ENCODE peak calls at places on chromosomes 6 and 20, in seven cellular contexts. M is WERI-Rb-1, A is progenitor cell of endocrine pancreas, I is PC-9, T is uterus, H is psoas muscle, Q is fibroblast of lung. V is an unnamed sample.
A peak's percentile ranks its signal among the peaks of the same experiment; 100 is the strongest.

GRCh38 chr6:135474362-135474761 is 23.2 kb downstream of the AHI1 start:
- DNase-seq in I (no peak), H (no peak), A (no peak), Q (no peak), M (no peak), T (no peak), V (no peak)

GRCh38 chr20:44561876-44562275 is 20.5 kb upstream of the PKIG start:
- DNase-seq in M (no peak), Q (no peak), H (no peak), I (no peak), T (no peak), A (no peak), V (no peak)

GRCh38 chr20:46784450-46785127 is 75.1 kb downstream of the SLC2A10 start:
- DNase-seq in T (peak; percentile 15), M (no peak), Q (peak; percentile 21), I (no peak), A (no peak), H (no peak), V (no peak)

GRCh38 chr20:63873477-63873971 is 8.5 kb downstream of the TPD52L2 start:
- DNase-seq in I (no peak), Q (peak; percentile 78), H (peak; percentile 43), T (peak; percentile 51), A (no peak), M (no peak), V (no peak)

GRCh38 chr20:63457737-63458136 is 14.7 kb downstream of the KCNQ2 start:
- DNase-seq in T (no peak), A (no peak), H (no peak), Q (peak; percentile 9), M (no peak), I (peak; percentile 87), V (no peak)

GRCh38 chr6:26028753-26029569 is 58.3 kb upstream of the HFE start:
- DNase-seq in Q (no peak), A (no peak), I (no peak), H (no peak), T (no peak), M (no peak), V (no peak)

GRCh38 chr6:134074151-134074712 is 21.8 kb upstream of the SLC2A12 start:
- DNase-seq in H (no peak), M (no peak), Q (peak; percentile 19), T (no peak), A (peak; percentile 27), I (no peak), V (no peak)

GRCh38 chr20:62011403-62011791 is 54.3 kb downstream of the TAF4 start:
- DNase-seq in A (no peak), M (no peak), T (no peak), Q (no peak), I (no peak), H (no peak), V (no peak)

GRCh38 chr6:135739288-135739687 is 112.2 kb upstream of the PDE7B start:
- DNase-seq in A (no peak), I (peak; percentile 14), M (no peak), H (no peak), T (no peak), Q (peak; percentile 99), V (no peak)

GRCh38 chr20:36483205-36483918 is 58.0 kb upstream of the MYL9 start:
- DNase-seq in H (no peak), A (no peak), I (no peak), Q (no peak), T (no peak), M (no peak), V (no peak)
- TF ChIP-seq CTCF in H (no peak), A (no peak), I (no peak), Q (no peak), T (no peak), M (no peak), V (no peak)

DNA sequence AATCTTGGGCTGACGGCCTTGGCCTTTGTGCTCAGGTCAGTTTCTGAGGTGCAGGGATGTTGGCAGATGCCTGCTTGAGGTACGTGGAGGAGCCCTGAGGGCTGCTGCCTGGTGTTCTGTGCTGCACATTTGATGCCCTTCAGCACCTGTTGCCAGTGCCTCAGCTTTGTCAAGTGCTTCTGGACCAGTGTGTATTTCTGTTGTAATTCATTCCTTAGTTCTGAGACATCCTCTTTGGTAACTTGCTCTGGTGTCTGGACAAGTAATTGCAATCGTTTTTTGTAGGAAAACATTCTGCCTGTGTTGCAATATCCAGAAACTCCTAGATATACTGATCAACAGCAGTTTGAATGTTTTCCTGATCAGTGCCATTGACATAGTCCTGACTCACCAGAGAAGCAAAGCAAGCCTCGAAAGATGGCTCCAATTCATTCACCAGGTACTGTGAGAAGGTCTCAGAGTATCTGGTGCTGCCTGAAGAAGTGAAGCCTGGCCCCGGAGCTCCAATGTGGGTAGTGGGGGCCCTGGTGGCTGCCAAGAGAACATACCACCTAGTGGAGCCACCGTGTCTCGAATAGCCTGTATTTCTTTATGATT is 26.7 kb downstream of the ZNF337 start:
- DNase-seq in Q (peak; percentile 52), H (peak; percentile 15), M (peak; percentile 14), I (no peak), A (no peak), T (no peak), V (no peak)
- TF ChIP-seq CTCF in Q (no peak), H (no peak), M (peak; percentile 14), I (peak; percentile 28), A (peak; percentile 39), T (no peak), V (peak; percentile 9)

DNA sequence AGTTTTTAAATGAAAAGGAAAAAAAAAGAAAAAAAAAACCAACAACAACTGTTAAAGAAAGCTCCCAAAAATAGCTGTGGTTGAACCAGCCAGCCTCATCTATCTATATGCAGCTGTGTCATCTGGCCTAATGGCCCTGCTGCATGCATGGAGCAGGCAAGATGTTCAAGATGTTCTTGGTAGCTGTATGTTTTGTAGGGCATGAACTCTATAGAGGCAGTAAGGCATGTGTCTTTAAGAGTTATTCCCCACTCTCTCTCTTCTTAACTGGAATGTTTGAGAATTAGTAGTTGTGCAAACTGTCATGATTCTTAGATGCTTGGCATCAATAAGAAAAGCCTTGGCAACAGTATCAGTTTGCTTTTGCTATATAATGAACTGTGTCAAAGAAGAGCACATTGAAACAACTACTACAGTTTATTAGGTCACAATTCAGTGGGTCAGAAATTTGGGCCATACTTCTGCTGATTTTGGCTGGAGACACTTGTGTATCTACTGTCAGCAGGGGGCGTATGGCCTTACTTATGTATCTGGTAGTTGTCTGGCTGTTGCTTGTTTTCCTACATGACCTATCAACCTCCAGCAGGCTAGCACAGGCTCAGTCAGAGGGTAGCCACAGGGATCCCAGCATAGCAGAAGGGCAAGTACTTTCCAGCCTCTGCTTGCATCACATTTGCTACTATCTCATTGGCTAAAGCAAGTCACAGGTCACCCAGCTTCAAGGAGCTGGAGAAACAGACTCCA is 56.1 kb upstream of the LAMP5 start:
- DNase-seq in I (no peak), H (no peak), A (no peak), T (no peak), Q (no peak), M (peak; percentile 15), V (no peak)
- TF ChIP-seq CTCF in I (no peak), H (no peak), A (peak; percentile 32), T (no peak), Q (no peak), M (peak; percentile 42), V (peak; percentile 36)

GRCh38 chr6:37507082-37507481 is 7.4 kb upstream of the CCDC167 start:
- DNase-seq in T (no peak), H (no peak), I (no peak), A (no peak), Q (no peak), M (no peak), V (no peak)
- TF ChIP-seq CTCF in T (no peak), H (no peak), I (no peak), A (no peak), Q (no peak), M (no peak), V (no peak)

DNA sequence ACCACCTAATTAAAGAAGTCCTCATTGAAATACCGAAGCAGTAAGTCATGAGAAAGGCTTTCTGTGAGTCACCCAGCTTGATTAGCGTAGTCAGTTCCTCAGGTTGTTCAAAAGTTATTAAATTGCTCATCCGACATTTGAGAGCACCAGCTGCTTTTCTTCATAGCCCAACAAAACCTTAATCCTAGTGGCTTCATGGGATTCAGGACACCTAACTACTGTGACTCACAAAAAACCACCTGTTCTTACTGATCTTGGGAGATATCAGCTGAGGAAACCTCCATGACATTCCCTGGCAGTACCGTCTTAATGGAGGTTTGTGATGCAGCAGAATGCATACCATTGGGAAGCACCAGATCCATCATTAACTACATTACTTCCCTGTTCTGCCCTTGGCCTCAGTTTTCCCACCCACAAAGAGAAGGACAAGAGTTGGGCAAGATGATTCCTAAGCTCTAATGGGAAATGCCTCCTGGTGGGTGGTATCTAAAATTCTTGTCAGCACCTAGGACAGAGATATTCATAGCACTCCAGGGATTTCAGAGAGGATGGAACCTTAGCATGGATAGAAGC is 103.8 kb downstream of the KHDC1L start:
- DNase-seq in T (no peak), A (no peak), Q (peak; percentile 77), I (no peak), M (no peak), H (no peak), V (no peak)
- TF ChIP-seq CTCF in T (no peak), A (peak; percentile 18), Q (no peak), I (no peak), M (no peak), H (no peak), V (no peak)

DNA sequence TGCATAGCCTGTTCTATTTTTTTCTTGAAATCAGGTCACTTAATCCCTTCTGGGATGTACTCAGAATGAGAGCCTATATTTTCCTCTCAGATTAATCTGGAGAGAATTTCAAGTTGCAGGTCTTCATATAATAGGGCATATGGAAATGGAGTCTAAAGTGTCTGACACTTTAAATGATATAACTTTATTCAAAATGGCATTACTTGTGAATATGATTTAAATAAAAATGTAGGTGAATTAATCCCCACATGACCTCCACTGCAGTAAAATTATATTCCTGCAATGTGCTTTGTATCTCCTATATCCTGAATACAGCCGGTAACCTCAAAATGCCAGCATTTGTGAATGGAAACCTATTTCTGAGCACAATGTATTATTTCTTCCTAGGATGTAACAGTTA is 172.5 kb upstream of the BTBD3 start:
- DNase-seq in A (no peak), I (no peak), M (no peak), H (no peak), Q (no peak), T (no peak), V (no peak)
- TF ChIP-seq CTCF in A (no peak), I (no peak), M (no peak), H (no peak), Q (no peak), T (no peak), V (no peak)

GRCh38 chr20:22099348-22099747 is 393.9 kb downstream of the PAX1 start:
- DNase-seq in Q (no peak), A (no peak), I (no peak), T (no peak), H (no peak), M (no peak), V (no peak)

GRCh38 chr20:22101606-22102005 is 396.1 kb downstream of the PAX1 start:
- DNase-seq in Q (no peak), H (no peak), A (no peak), I (no peak), M (no peak), T (no peak), V (no peak)

GRCh38 chr20:22093122-22093521 is 387.7 kb downstream of the PAX1 start:
- DNase-seq in M (no peak), Q (no peak), T (no peak), A (no peak), H (no peak), I (no peak), V (no peak)

GRCh38 chr20:22098451-22098850 is 393.0 kb downstream of the PAX1 start:
- DNase-seq in T (no peak), M (no peak), I (no peak), Q (no peak), A (no peak), H (no peak), V (no peak)
- TF ChIP-seq CTCF in T (no peak), M (no peak), I (no peak), Q (no peak), A (peak; percentile 28), H (no peak), V (peak; percentile 25)

V was measured in glutamatergic neuron.